ENCODE peak calls at places on chromosomes 7 and 10, in nine cellular contexts. D is NB4; R is activated CD8-positive, alpha-beta memory T cell treated with anti-CD3 and anti-CD28 coated beads, Interleukin-2, amount 10 ng/mL, durations not matched to agents 7 days and 5 days; V is NCI-H146; N is lower lobe of right lung; F is MCF 10A; Q is COR-L47; K is NCI-H1105 treated with DMSO at 0.1 percent for 48 hours; P is IMR-90. O is an unnamed sample.

GRCh38 chr10:44803820-44804219 is 107.3 kb upstream of the TMEM72 start:
- DNase-seq in D (no peak), K (no peak), F (no peak), N (no peak), Q (no peak), V (no peak), P (no peak), R (peak; percentile 1), O (no peak)

GRCh38 chr7:101453617-101454016 is 90.9 kb downstream of the COL26A1 start:
- DNase-seq in K (no peak), V (no peak), N (no peak), P (no peak), Q (no peak), D (no peak), F (no peak), R (no peak), O (no peak)

GRCh38 chr7:150927157-150927953 is 50.8 kb downstream of the KCNH2 start:
- DNase-seq in V (no peak), P (no peak), F (no peak), N (no peak), D (no peak), K (no peak), Q (no peak), R (peak; percentile 38), O (no peak)

GRCh38 chr7:12701433-12701832 is 14.0 kb downstream of the ARL4A start:
- DNase-seq in P (no peak), Q (no peak), D (no peak), R (no peak), V (no peak), N (no peak), K (no peak), F (no peak), O (no peak)

GRCh38 chr7:7920481-7920880 is 48.1 kb upstream of the GLCCI1 start:
- DNase-seq in F (no peak), N (no peak), D (no peak), V (no peak), Q (no peak), P (no peak), K (no peak), R (peak; percentile 45), O (peak; percentile 77)

GRCh38 chr7:132500727-132501410 is 75.4 kb downstream of the PLXNA4 start:
- DNase-seq in P (no peak), K (no peak), F (peak; percentile 29), V (no peak), Q (no peak), N (no peak), R (no peak), D (no peak), O (no peak)

GRCh38 chr7:57328457-57328856 is 121.5 kb upstream of the ZNF716 start:
- DNase-seq in P (no peak), D (no peak), V (no peak), Q (no peak), R (no peak), F (no peak), K (no peak), N (no peak), O (no peak)

GRCh38 chr10:3874988-3875841 is 90.2 kb upstream of the KLF6 start:
- DNase-seq in R (no peak), F (no peak), P (no peak), D (no peak), Q (no peak), K (no peak), N (no peak), V (peak; percentile 57), O (peak; percentile 49)

GRCh38 chr10:1526427-1527055 is 210.8 kb downstream of the ADARB2 start:
- DNase-seq in F (no peak), Q (no peak), R (no peak), D (peak; percentile 3), P (no peak), N (no peak), K (no peak), V (no peak), O (peak; percentile 77)

GRCh38 chr10:6068422-6068821 is 6.3 kb upstream of the IL2RA start:
- DNase-seq in N (peak; percentile 62), D (peak; percentile 86), K (no peak), F (no peak), V (no peak), Q (no peak), R (no peak), P (no peak), O (no peak)

GRCh38 chr10:116164291-116164690 is 108.7 kb downstream of the GFRA1 start:
- DNase-seq in V (no peak), K (no peak), P (no peak), D (no peak), R (no peak), N (no peak), Q (no peak), F (no peak), O (no peak)

GRCh38 chr10:104802941-104803340 is 161.9 kb downstream of the SORCS3 start:
- DNase-seq in D (no peak), R (no peak), N (no peak), V (no peak), Q (no peak), P (no peak), F (no peak), K (no peak), O (no peak)

GRCh38 chr7:132451161-132451560 is 125.1 kb downstream of the PLXNA4 start:
- DNase-seq in K (no peak), Q (no peak), V (no peak), N (no peak), R (peak; percentile 85), D (no peak), P (no peak), F (no peak), O (no peak)

GRCh38 chr10:113945075-113945686 is 90.7 kb downstream of the NHLRC2 start:
- DNase-seq in D (no peak), R (peak; percentile 25), K (no peak), V (no peak), N (peak; percentile 55), Q (no peak), P (peak; percentile 70), F (peak; percentile 33), O (peak; percentile 24)

GRCh38 chr7:139687980-139688632 is 89.7 kb downstream of the HIPK2 start:
- DNase-seq in D (peak; percentile 48), V (no peak), R (no peak), P (peak; percentile 55), F (peak; percentile 66), K (no peak), N (no peak), Q (no peak), O (no peak)

GRCh38 chr10:64708920-64709681 is 1187.9 kb downstream of the REEP3 start:
- DNase-seq in V (no peak), N (no peak), F (peak; percentile 45), Q (no peak), K (no peak), D (no peak), P (no peak), R (no peak), O (peak; percentile 20)

GRCh38 chr7:41873781-41874180 is 170.9 kb upstream of the INHBA start:
- DNase-seq in P (no peak), R (no peak), Q (no peak), V (no peak), F (no peak), D (no peak), K (no peak), N (no peak), O (no peak)

GRCh38 chr10:113084031-113084430 is 134.0 kb downstream of the TCF7L2 start:
- DNase-seq in D (no peak), F (no peak), N (no peak), K (no peak), Q (no peak), V (no peak), P (peak; percentile 87), R (no peak), O (no peak)

GRCh38 chr10:86355571-86356038 is 11.0 kb downstream of the GRID1 start:
- DNase-seq in P (no peak), V (no peak), R (no peak), Q (no peak), F (no peak), N (peak; percentile 71), K (no peak), D (peak; percentile 92), O (peak; percentile 51)

GRCh38 chr10:7365029-7365750 is 45.6 kb downstream of the SFMBT2 start:
- DNase-seq in F (no peak), R (no peak), P (no peak), K (no peak), Q (no peak), D (no peak), V (no peak), N (no peak), O (no peak)